ENCODE peak calls at places on chromosomes 3 and 15, in nine cellular contexts. V is SW 1271; K is dermis blood vessel endothelial cell; D is stimulated activated CD4-positive, alpha-beta T cell treated with anti-CD3 and anti-CD28 coated beads, Interleukin-4, amount 100 ng/mL, for 48 hours; E is fibroblast of the aortic adventitia; G is HFFc6; B is GM13977; W is HFF-Myc; M is hypothalamus. H is an unnamed sample.

GRCh38 chr15:88238618-88239430 is 17.7 kb downstream of the NTRK3 start:
- DNase-seq in V (no peak), K (no peak), D (no peak), E (peak), G (no peak), B (no peak), W (no peak), M (no peak), H (no peak)

GRCh38 chr3:52851348-52851747 is 16.5 kb upstream of the MUSTN1 start:
- DNase-seq in V (peak), K (peak), D (no peak), E (peak), G (peak), B (peak), W (peak), M (no peak), H (peak)

GRCh38 chr3:81097894-81098293 is 663.6 kb downstream of the GBE1 start:
- DNase-seq in V (no peak), K (no peak), D (no peak), E (no peak), G (no peak), B (no peak), W (no peak), M (no peak), H (no peak)

GRCh38 chr3:123781571-123782275 is 102.4 kb downstream of the MYLK start:
- DNase-seq in V (no peak), K (no peak), D (no peak), E (no peak), G (peak), B (no peak), W (no peak), M (no peak), H (no peak)

GRCh38 chr3:183381179-183381578 is 47.2 kb downstream of the MCF2L2 start:
- DNase-seq in V (no peak), K (no peak), D (no peak), E (peak), G (peak), B (no peak), W (no peak), M (no peak), H (no peak)

GRCh38 chr3:172550347-172550943 is 27.2 kb upstream of the TNFSF10 start:
- DNase-seq in V (no peak), K (no peak), D (peak), E (peak), G (peak), B (no peak), W (peak), M (no peak), H (no peak)

GRCh38 chr3:168040624-168041208 is 55.0 kb downstream of the GOLIM4 start:
- DNase-seq in V (peak), K (peak), D (no peak), E (peak), G (peak), B (no peak), W (peak), M (no peak), H (peak)

GRCh38 chr15:69490356-69491050 is 37.9 kb downstream of the RPLP1 start:
- DNase-seq in V (no peak), K (no peak), D (no peak), E (no peak), G (no peak), B (no peak), W (no peak), M (no peak), H (no peak)

GRCh38 chr15:67380921-67381320 is 126.3 kb downstream of the IQCH start:
- DNase-seq in V (no peak), K (no peak), D (no peak), E (no peak), G (no peak), B (no peak), W (no peak), M (no peak), H (no peak)

GRCh38 chr3:100877286-100877685 is 115.9 kb downstream of the ABI3BP start:
- DNase-seq in V (no peak), K (no peak), D (no peak), E (no peak), G (no peak), B (no peak), W (no peak), M (no peak), H (no peak)

GRCh38 chr15:97446138-97446537 is 514.4 kb upstream of the ARRDC4 start:
- DNase-seq in V (no peak), K (no peak), D (no peak), E (no peak), G (no peak), B (no peak), W (no peak), M (no peak), H (no peak)

GRCh38 chr3:133437391-133438093 is 37.7 kb downstream of the BFSP2 start:
- DNase-seq in V (no peak), K (peak), D (no peak), E (peak), G (peak), B (no peak), W (no peak), M (no peak), H (no peak)

GRCh38 chr3:38232701-38233100 is 32.9 kb upstream of the SLC22A13 start:
- DNase-seq in V (no peak), K (no peak), D (no peak), E (no peak), G (no peak), B (no peak), W (no peak), M (no peak), H (no peak)

GRCh38 chr3:158465074-158465473 is 105.9 kb upstream of the MLF1 start:
- DNase-seq in V (no peak), K (no peak), D (no peak), E (no peak), G (no peak), B (no peak), W (no peak), M (no peak), H (no peak)

GRCh38 chr3:58537412-58538301 is 667 bp upstream of the ACOX2 start:
- DNase-seq in V (no peak), K (no peak), D (no peak), E (no peak), G (no peak), B (no peak), W (no peak), M (no peak), H (no peak)

GRCh38 chr3:29805757-29806156 is 524.9 kb downstream of the RBMS3 start:
- DNase-seq in V (no peak), K (no peak), D (no peak), E (peak), G (no peak), B (no peak), W (no peak), M (no peak), H (no peak)

GRCh38 chr3:105559856-105560255 is 193.1 kb downstream of the ALCAM start:
- DNase-seq in V (no peak), K (no peak), D (no peak), E (no peak), G (no peak), B (no peak), W (peak), M (no peak), H (no peak)

GRCh38 chr3:151203053-151203420 is at the start of gene GPR171:
- DNase-seq in V (no peak), K (no peak), D (peak), E (no peak), G (no peak), B (peak), W (no peak), M (no peak), H (no peak)

GRCh38 chr3:57818772-57819171 is 62.7 kb downstream of the SLMAP start:
- DNase-seq in V (no peak), K (no peak), D (no peak), E (no peak), G (no peak), B (no peak), W (no peak), M (no peak), H (no peak)

GRCh38 chr15:89167267-89168176 is 53.9 kb downstream of the RLBP1 start:
- DNase-seq in V (peak), K (peak), D (peak), E (peak), G (peak), B (peak), W (peak), M (no peak), H (no peak)

GRCh38 chr3:112759681-112760080 is 87.0 kb downstream of the CD200R1L start:
- DNase-seq in V (no peak), K (no peak), D (no peak), E (no peak), G (no peak), B (no peak), W (no peak), M (no peak), H (no peak)

GRCh38 chr15:70451861-70452653 is 311.3 kb downstream of the UACA start:
- DNase-seq in V (no peak), K (no peak), D (peak), E (no peak), G (no peak), B (no peak), W (no peak), M (no peak), H (no peak)

GRCh38 chr3:114609952-114610351 is 316.1 kb downstream of the TIGIT start:
- DNase-seq in V (no peak), K (no peak), D (no peak), E (no peak), G (no peak), B (no peak), W (no peak), M (no peak), H (no peak)

GRCh38 chr3:55485208-55485791 is 1.8 kb downstream of the WNT5A start:
- DNase-seq in V (peak), K (peak), D (peak), E (peak), G (peak), B (peak), W (no peak), M (peak), H (peak)

GRCh38 chr15:99999282-100000070 is 266.2 kb upstream of the LYSMD4 start:
- DNase-seq in V (no peak), K (no peak), D (no peak), E (no peak), G (no peak), B (no peak), W (no peak), M (no peak), H (no peak)